ENCODE peak calls at places on chromosomes 1 and 21, in six cellular contexts. L is fibroblast of lung, R is neuronal stem cell, A is uterus, X is ovary, S is thoracic aorta. W is an unnamed sample.
A peak's percentile ranks its signal among the peaks of the same experiment; 100 is the strongest.

GRCh38 chr21:33067457-33067856 is 2.5 kb upstream of the OLIG1 start:
- DNase-seq in X (no peak), A (no peak), R (no peak), L (no peak), S (no peak), W (no peak)

GRCh38 chr1:156500578-156500846 is at the start of gene MEF2D:
- DNase-seq in X (no peak), S (no peak), L (no peak), R (no peak), A (no peak), W (no peak)

GRCh38 chr1:15028117-15028516 is 125.4 kb upstream of the TMEM51 start:
- DNase-seq in R (peak; percentile 39), A (no peak), X (no peak), S (peak; percentile 57), L (peak; percentile 28), W (no peak)

GRCh38 chr21:31352841-31353240 is 8.8 kb upstream of the TIAM1 start:
- DNase-seq in L (no peak), R (no peak), A (no peak), X (no peak), S (no peak), W (no peak)

GRCh38 chr1:37887986-37888700 is 28.8 kb upstream of the MTF1 start:
- DNase-seq in S (no peak), A (no peak), X (no peak), L (no peak), R (no peak), W (no peak)

GRCh38 chr1:112866151-112866550 is 89.8 kb downstream of the SLC16A1 start:
- DNase-seq in R (no peak), A (no peak), X (no peak), S (no peak), L (peak; percentile 81), W (no peak)

GRCh38 chr1:33176362-33176850 is 5.4 kb downstream of the TRIM62 start:
- DNase-seq in L (no peak), R (no peak), A (no peak), S (no peak), X (no peak), W (no peak)

GRCh38 chr1:210434224-210434623 is 105.5 kb downstream of the HHAT start:
- DNase-seq in A (no peak), X (no peak), S (no peak), L (no peak), R (no peak), W (no peak)

GRCh38 chr1:111622166-111622565 is 2.6 kb downstream of the RAP1A start:
- DNase-seq in L (no peak), X (no peak), A (no peak), S (no peak), R (no peak), W (no peak)

GRCh38 chr1:111234258-111234657 is 6.7 kb downstream of the CHI3L2 start:
- DNase-seq in S (no peak), L (no peak), A (no peak), R (no peak), X (no peak), W (no peak)

GRCh38 chr1:28776341-28776740 is 35.6 kb upstream of the OPRD1 start:
- DNase-seq in L (no peak), A (no peak), R (no peak), X (no peak), S (no peak), W (no peak)

GRCh38 chr1:117646007-117646913 is 40.4 kb downstream of the TENT5C start:
- DNase-seq in L (peak; percentile 39), S (no peak), R (no peak), X (no peak), A (no peak), W (no peak)

GRCh38 chr1:169733924-169734323 is at the start of gene SELE:
- DNase-seq in L (no peak), X (no peak), R (no peak), A (no peak), S (no peak), W (no peak)

DNA sequence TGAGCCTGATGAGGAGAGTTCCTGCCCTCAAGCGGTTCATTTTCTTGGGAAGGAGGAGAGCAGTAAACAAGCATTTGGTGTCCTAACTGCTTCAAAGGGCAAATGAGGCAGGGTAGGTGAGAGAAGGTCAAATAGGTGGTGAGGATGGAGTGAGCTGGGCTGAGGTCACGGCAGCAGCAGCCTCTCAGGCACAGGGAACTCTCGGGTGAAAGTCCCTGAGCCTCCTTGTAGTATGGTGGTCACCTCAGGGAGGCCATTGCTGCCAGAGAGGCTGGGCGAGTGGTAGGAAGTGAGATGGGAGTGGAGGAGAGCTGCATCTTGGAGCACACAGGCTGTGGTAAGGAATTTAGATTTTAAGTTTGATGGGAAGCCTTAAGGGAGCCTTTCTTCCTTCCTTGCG is 4.0 kb downstream of the ADARB1 start:
- DNase-seq in X (no peak), L (no peak), R (no peak), A (no peak), S (no peak), W (no peak)
- H3K27ac ChIP-seq in X (no peak overlapping the region), L (no peak overlapping the region), R (no peak overlapping the region), A (no peak overlapping the region), S (no peak overlapping the region), W (no peak overlapping the region)

GRCh38 chr1:246583056-246583440 is 16.8 kb downstream of the CNST start:
- DNase-seq in S (no peak), L (no peak), A (no peak), X (no peak), R (no peak), W (no peak)

GRCh38 chr1:246577720-246578106 is 11.5 kb downstream of the CNST start:
- DNase-seq in R (no peak), S (no peak), X (no peak), A (no peak), L (no peak), W (no peak)

GRCh38 chr1:246582301-246583055 is 16.2 kb downstream of the CNST start:
- DNase-seq in L (no peak), X (no peak), R (no peak), A (no peak), S (no peak), W (no peak)

GRCh38 chr1:246579818-246580217 is 13.6 kb downstream of the CNST start:
- DNase-seq in S (no peak), L (no peak), R (no peak), X (no peak), A (no peak), W (no peak)

GRCh38 chr1:246580497-246581047 is 14.3 kb downstream of the CNST start:
- DNase-seq in S (no peak), A (no peak), X (no peak), L (no peak), R (no peak), W (no peak)
- H3K4me1 ChIP-seq in S (peaks cover 46% of the 10 kb centered on the region), A (no peaks in the 10 kb centered on the region), X (peaks cover 27% of the 10 kb centered on the region), L (peaks cover 13% of the 10 kb centered on the region), R (no peaks in the 10 kb centered on the region), W (peaks cover 3% of the 10 kb centered on the region)

GRCh38 chr1:248759644-248760043 is 4.1 kb upstream of the LYPD8 start:
- DNase-seq in S (no peak), X (no peak), R (no peak), A (no peak), L (no peak), W (no peak)
- H3K9me3 ChIP-seq in S (no peaks in the 10 kb centered on the region), X (no peaks in the 10 kb centered on the region), R (peaks cover 28% of the 10 kb centered on the region), A (no peaks in the 10 kb centered on the region), L (no peaks in the 10 kb centered on the region), W (no peaks in the 10 kb centered on the region)

DNA sequence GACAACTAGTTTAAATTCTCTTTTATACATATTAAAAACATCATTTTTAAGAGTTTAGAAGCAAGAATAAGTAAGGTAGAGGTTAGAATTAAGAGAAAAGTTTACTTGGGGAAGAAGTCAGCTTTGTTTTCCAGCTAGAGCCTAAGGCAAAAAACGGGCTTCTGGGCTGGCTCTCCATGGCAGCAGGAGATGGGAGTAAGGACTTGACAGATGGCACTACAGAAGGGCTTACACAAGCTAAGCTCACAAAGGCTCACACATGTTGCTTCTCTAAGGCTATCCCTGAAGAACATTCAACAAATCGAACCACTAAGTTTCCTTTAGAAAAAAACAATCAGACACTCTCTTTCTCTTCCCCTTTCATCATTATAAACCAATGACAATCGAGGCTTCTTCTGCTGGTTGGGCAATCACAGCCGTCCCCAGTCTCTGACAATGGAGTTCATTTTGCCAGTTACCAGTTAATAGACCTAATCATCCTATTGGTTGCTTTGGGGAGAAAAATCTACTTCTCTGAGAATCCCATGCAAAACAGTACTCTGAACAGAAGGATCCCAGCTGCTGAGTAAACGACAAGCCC is 40.5 kb downstream of the TRIT1 start:
- DNase-seq in A (no peak), L (no peak), S (no peak), X (no peak), R (no peak), W (no peak)
- H3K27ac ChIP-seq in A (no peak overlapping the region), L (no peak overlapping the region), S (no peak overlapping the region), X (no peak overlapping the region), R (no peak overlapping the region), W (no peak overlapping the region)

DNA sequence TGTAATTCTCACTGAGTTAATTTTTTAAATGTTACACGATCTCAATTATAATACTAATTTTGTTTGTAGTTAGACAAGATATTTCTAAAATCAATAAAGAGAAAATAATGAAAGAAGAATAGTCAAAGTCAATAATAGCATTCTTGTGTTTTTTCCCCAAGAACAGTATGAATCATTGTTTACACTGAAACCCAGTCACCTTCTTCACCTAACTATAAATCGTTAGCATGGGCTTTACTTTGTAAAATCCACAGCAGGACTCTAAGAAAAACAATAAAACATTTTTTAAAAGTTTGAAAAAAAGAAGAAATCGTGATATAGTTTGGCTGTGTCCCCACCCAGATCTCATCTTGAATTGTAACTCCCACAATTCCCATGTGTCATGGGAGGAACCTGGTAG is 234.6 kb upstream of the LYPLAL1 start:
- DNase-seq in S (no peak), L (no peak), X (no peak), A (no peak), R (no peak), W (no peak)
- H3K4me1 ChIP-seq in S (no peaks in the 10 kb centered on the region), L (no peaks in the 10 kb centered on the region), X (no peaks in the 10 kb centered on the region), A (no peaks in the 10 kb centered on the region), R (no peaks in the 10 kb centered on the region), W (peaks cover 3% of the 10 kb centered on the region)

DNA sequence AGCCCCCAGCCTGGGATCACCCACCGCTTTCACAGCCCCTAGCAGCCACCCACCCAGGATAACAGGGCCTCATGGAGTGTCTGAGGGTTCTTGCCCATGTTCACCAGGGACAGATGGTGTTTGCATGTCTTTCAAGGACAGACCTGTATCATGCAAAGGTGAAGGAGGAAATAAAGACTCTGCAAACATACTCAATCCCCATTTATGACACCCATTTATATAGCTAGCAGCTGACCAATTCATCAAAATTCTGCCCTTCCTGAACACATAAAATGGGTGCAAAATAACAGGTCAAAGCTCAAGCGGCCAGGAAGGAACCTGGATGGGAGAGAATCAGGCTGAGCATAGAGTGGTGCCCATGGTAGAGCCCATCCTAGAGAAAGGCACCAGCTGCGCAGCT is 32.8 kb upstream of the LYPD8 start:
- DNase-seq in R (no peak), S (no peak), A (no peak), L (no peak), X (no peak), W (no peak)
- H3K9me3 ChIP-seq in R (peaks cover 28% of the 10 kb centered on the region), S (no peaks in the 10 kb centered on the region), A (no peaks in the 10 kb centered on the region), L (no peaks in the 10 kb centered on the region), X (no peaks in the 10 kb centered on the region), W (no peaks in the 10 kb centered on the region)

W was measured in prostate gland.